ENCODE peak calls at places on chromosome 4, in ten cellular contexts. X is esophagus squamous epithelium; M is stimulated activated CD4-positive, alpha-beta T cell treated with anti-CD3 and anti-CD28 coated beads, TNF-alpha, amount 100 ng/mL, for 4 hours; K is hypothalamus; E is KBM-7; U is stromal cell of bone marrow; W is NCI-H2029 treated with DMSO at 0.1 percent for 48 hours; H is thoracic aorta; V is astrocyte of the spinal cord; C is iris pigment epithelial cell. O is an unnamed sample.

GRCh38 chr4:31237242-31237641 is 517.1 kb downstream of the PCDH7 start:
- DNase-seq in X (no peak), M (no peak), K (no peak), E (no peak), U (no peak), W (no peak), H (no peak), V (peak; percentile 34), C (no peak), O (no peak)

GRCh38 chr4:84985952-84986351 is 19.5 kb upstream of the WDFY3 start:
- DNase-seq in X (no peak), M (no peak), K (no peak), E (no peak), U (no peak), W (no peak), H (no peak), V (peak; percentile 71), C (peak; percentile 76), O (peak; percentile 52)

GRCh38 chr4:109977854-109978501 is 65.3 kb downstream of the EGF start:
- DNase-seq in X (no peak), M (no peak), K (no peak), E (no peak), U (peak; percentile 32), W (peak; percentile 22), H (no peak), V (peak; percentile 65), C (peak; percentile 58), O (no peak)

GRCh38 chr4:130395871-130396270 is 1299.9 kb downstream of the C4orf33 start:
- DNase-seq in X (no peak), M (no peak), K (no peak), E (no peak), U (peak; percentile 59), W (no peak), H (no peak), V (peak; percentile 79), C (peak; percentile 95), O (peak; percentile 4)

GRCh38 chr4:90757529-90757928 is 630.3 kb downstream of the CCSER1 start:
- DNase-seq in X (no peak), M (no peak), K (no peak), E (no peak), U (no peak), W (no peak), H (no peak), V (no peak), C (no peak), O (no peak)

GRCh38 chr4:87257523-87257922 is 37.1 kb upstream of the KLHL8 start:
- DNase-seq in X (no peak), M (no peak), K (peak; percentile 6), E (no peak), U (no peak), W (no peak), H (no peak), V (no peak), C (no peak), O (no peak)

GRCh38 chr4:125704726-125705125 is 390.0 kb downstream of the FAT4 start:
- DNase-seq in X (no peak), M (no peak), K (no peak), E (no peak), U (no peak), W (no peak), H (no peak), V (peak; percentile 38), C (peak; percentile 74), O (no peak)

GRCh38 chr4:51885371-51885770 is 42.4 kb downstream of the DCUN1D4 start:
- DNase-seq in X (no peak), M (no peak), K (no peak), E (peak; percentile 56), U (no peak), W (no peak), H (no peak), V (peak; percentile 28), C (peak; percentile 33), O (no peak)

GRCh38 chr4:1759170-1759817 is 33.8 kb upstream of the FGFR3 start:
- DNase-seq in X (no peak), M (no peak), K (no peak), E (no peak), U (no peak), W (no peak), H (no peak), V (no peak), C (no peak), O (no peak)

GRCh38 chr4:972651-973424 is 531 bp downstream of the DGKQ start:
- DNase-seq in X (no peak), M (peak; percentile 46), K (no peak), E (no peak), U (no peak), W (no peak), H (no peak), V (no peak), C (peak; percentile 15), O (no peak)

GRCh38 chr4:123568936-123569335 is 172.3 kb downstream of the SPRY1 start:
- DNase-seq in X (no peak), M (no peak), K (no peak), E (no peak), U (no peak), W (no peak), H (no peak), V (no peak), C (no peak), O (no peak)

GRCh38 chr4:20251061-20251795 is 477 bp upstream of the SLIT2 start:
- DNase-seq in X (no peak), M (no peak), K (no peak), E (no peak), U (no peak), W (no peak), H (no peak), V (peak; percentile 39), C (peak; percentile 31), O (no peak)

GRCh38 chr4:13888112-13888511 is 260.6 kb upstream of the BOD1L1 start:
- DNase-seq in X (no peak), M (no peak), K (no peak), E (no peak), U (peak; percentile 85), W (no peak), H (no peak), V (peak; percentile 92), C (peak; percentile 94), O (peak; percentile 88)

GRCh38 chr4:163693211-163693610 is 198.7 kb downstream of the TMA16 start:
- DNase-seq in X (no peak), M (no peak), K (no peak), E (no peak), U (peak; percentile 33), W (no peak), H (no peak), V (peak; percentile 78), C (peak; percentile 50), O (no peak)

GRCh38 chr4:1395941-1396805 is 10.1 kb downstream of the NKX1-1 start:
- DNase-seq in X (no peak), M (no peak), K (no peak), E (no peak), U (no peak), W (no peak), H (no peak), V (no peak), C (no peak), O (no peak)

GRCh38 chr4:11223261-11223660 is 205.4 kb downstream of the HS3ST1 start:
- DNase-seq in X (no peak), M (no peak), K (no peak), E (no peak), U (no peak), W (peak; percentile 77), H (no peak), V (peak; percentile 15), C (no peak), O (no peak)

GRCh38 chr4:86452323-86452995 is 92.6 kb upstream of the MAPK10 start:
- DNase-seq in X (no peak), M (no peak), K (no peak), E (no peak), U (no peak), W (no peak), H (no peak), V (peak; percentile 43), C (peak; percentile 13), O (no peak)

GRCh38 chr4:145907363-145907762 is 31.3 kb downstream of the ZNF827 start:
- DNase-seq in X (no peak), M (no peak), K (no peak), E (no peak), U (no peak), W (no peak), H (no peak), V (peak; percentile 30), C (no peak), O (no peak)